ENCODE peak calls at places on chromosome 21, in five cellular contexts. I is trophoblast cell, Z is fibroblast of lung, W is fibroblast of villous mesenchyme, T is skeletal muscle cell. O is an unnamed sample.

GRCh38 chr21:46117586-46118304 is 19.8 kb downstream of the COL6A2 start:
- DNase-seq in Z (no peak), T (no peak), W (no peak), I (no peak), O (no peak)

GRCh38 chr21:30329203-30329868 is 8.2 kb downstream of the KRTAP27-1 start:
- DNase-seq in W (no peak), I (no peak), Z (no peak), T (no peak), O (no peak)

GRCh38 chr21:17003763-17004373 is 509.0 kb upstream of the CXADR start:
- DNase-seq in T (no peak), Z (peak; percentile 22), W (peak; percentile 5), I (no peak), O (no peak)

GRCh38 chr21:37645848-37646247 is 270.4 kb downstream of the KCNJ6 start:
- DNase-seq in Z (no peak), W (no peak), T (no peak), I (no peak), O (no peak)

GRCh38 chr21:36773111-36773510 is 74.2 kb downstream of the SIM2 start:
- DNase-seq in T (peak; percentile 81), W (peak; percentile 86), Z (peak; percentile 86), I (no peak), O (no peak)

GRCh38 chr21:16573581-16573980 is 843.8 kb downstream of the USP25 start:
- DNase-seq in W (no peak), T (peak; percentile 33), Z (peak; percentile 42), I (no peak), O (no peak)

GRCh38 chr21:20720623-20721022 is 277.6 kb upstream of the NCAM2 start:
- DNase-seq in T (peak; percentile 27), I (no peak), W (no peak), Z (peak; percentile 34), O (no peak)

GRCh38 chr21:33127154-33127893 is 57.4 kb downstream of the OLIG1 start:
- DNase-seq in W (peak; percentile 66), T (peak; percentile 24), I (peak; percentile 46), Z (peak; percentile 75), O (peak; percentile 31)

GRCh38 chr21:36104306-36105300 is 30.3 kb upstream of the CBR3 start:
- DNase-seq in T (no peak), Z (peak; percentile 53), W (peak; percentile 44), I (peak; percentile 60), O (peak; percentile 35)

GRCh38 chr21:36065497-36066036 is 4.3 kb upstream of the CBR1 start:
- DNase-seq in T (no peak), W (peak; percentile 33), Z (peak; percentile 66), I (peak; percentile 42), O (no peak)

GRCh38 chr21:33897739-33898138 is 17.9 kb downstream of the ATP5PO start:
- DNase-seq in I (no peak), W (no peak), T (no peak), Z (no peak), O (no peak)

GRCh38 chr21:37082375-37082774 is 9.3 kb downstream of the TTC3 start:
- DNase-seq in W (no peak), T (no peak), Z (no peak), I (no peak), O (no peak)

GRCh38 chr21:10273196-10273595 is 248.2 kb upstream of the TPTE start:
- DNase-seq in I (no peak), Z (peak; percentile 42), W (peak; percentile 10), T (no peak), O (no peak)

GRCh38 chr21:41926807-41927171 is 27.0 kb downstream of the C2CD2 start:
- DNase-seq in T (no peak), W (no peak), I (no peak), Z (no peak), O (no peak)
- H3K4me3 ChIP-seq in T (peak overlapping the region; percentile 25), W (peak overlapping the region; percentile 55), I (no peak overlapping the region), Z (peak overlapping the region; percentile 61), O (peak overlapping the region; percentile 45)

DNA sequence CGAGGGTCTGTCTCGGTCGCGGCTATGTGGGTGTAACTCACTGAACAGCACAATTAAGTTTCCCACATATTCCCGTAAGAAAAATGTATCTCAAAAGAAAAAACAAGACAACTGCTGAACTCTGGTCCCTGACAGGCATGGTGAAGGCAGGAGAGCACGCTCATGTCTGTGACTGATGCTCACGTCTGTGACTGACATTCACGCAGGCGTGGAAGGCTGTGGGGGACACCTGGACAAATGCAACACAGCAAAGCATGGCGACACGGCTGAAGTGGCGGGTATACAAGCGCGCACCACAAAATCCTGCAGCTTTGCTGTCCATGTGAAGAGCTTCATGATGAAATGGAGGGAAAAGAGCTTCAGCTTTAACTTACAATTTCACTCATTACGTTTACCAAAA is 6.0 kb downstream of the PTTG1IP start:
- DNase-seq in Z (no peak), I (no peak), T (no peak), W (no peak), O (no peak)
- H3K4me3 ChIP-seq in Z (no peak overlapping the region), I (no peak overlapping the region), T (no peak overlapping the region), W (no peak overlapping the region), O (no peak overlapping the region)

GRCh38 chr21:39082656-39083376 is 100.4 kb downstream of the PSMG1 start:
- DNase-seq in Z (no peak), I (peak; percentile 52), T (no peak), W (no peak), O (no peak)
- H3K4me3 ChIP-seq in Z (no peak overlapping the region), I (no peak overlapping the region), T (no peak overlapping the region), W (no peak overlapping the region), O (no peak overlapping the region)

GRCh38 chr21:34987673-34988072 is 61.4 kb downstream of the RUNX1 start:
- DNase-seq in Z (no peak), I (no peak), T (no peak), W (no peak), O (no peak)
- H3K4me3 ChIP-seq in Z (no peak overlapping the region), I (no peak overlapping the region), T (no peak overlapping the region), W (no peak overlapping the region), O (no peak overlapping the region)

DNA sequence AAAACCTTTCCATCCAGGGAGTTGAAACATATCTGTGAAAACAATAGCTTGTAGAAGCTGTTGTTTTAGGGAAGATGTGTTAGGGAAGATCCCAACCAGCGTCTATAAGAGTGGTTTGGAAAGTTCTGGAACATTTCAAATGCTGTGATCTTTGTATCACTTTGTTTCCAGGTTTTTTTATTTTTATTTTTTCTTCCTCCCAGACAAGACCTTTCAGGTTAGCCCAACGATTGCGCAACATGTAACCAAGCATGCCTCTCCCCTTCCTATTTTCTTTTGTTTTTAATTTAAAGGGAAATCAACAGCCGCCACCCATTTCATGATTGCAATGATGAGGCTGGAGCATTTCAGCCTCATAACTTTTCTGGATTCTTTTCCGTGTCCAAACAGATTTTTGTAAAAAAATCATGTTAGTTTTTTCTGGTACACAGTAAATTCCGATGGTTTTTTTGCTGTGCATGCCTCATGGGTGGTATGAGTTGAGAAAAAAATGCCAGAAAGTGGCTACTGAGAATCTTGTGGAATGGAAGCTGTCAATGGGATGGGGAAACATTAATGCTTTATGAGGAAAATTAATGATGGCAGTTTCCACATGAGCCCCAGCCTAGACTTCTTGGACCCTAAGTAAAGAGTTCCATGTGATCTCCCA is 109.3 kb downstream of the RUNX1 start:
- DNase-seq in T (no peak), Z (no peak), I (no peak), W (peak; percentile 18), O (no peak)
- H3K4me3 ChIP-seq in T (no peak overlapping the region), Z (no peak overlapping the region), I (no peak overlapping the region), W (no peak overlapping the region), O (no peak overlapping the region)

GRCh38 chr21:22416555-22416954 is 1418.3 kb downstream of the NCAM2 start:
- DNase-seq in I (no peak), W (no peak), Z (no peak), T (no peak), O (no peak)

GRCh38 chr21:22421416-22422190 is 1423.4 kb downstream of the NCAM2 start:
- DNase-seq in W (no peak), Z (no peak), T (no peak), I (no peak), O (peak; percentile 38)
- H3K4me3 ChIP-seq in W (no peak overlapping the region), Z (no peak overlapping the region), T (no peak overlapping the region), I (no peak overlapping the region), O (no peak overlapping the region)

GRCh38 chr21:44749759-44750674 is 38.6 kb upstream of the TSPEAR start:
- DNase-seq in I (no peak), Z (no peak), T (no peak), W (no peak), O (no peak)

GRCh38 chr21:44748621-44749020 is 37.2 kb upstream of the TSPEAR start:
- DNase-seq in I (no peak), Z (no peak), T (no peak), W (no peak), O (no peak)

GRCh38 chr21:44750675-44751025 is 39.3 kb upstream of the TSPEAR start:
- DNase-seq in T (no peak), W (no peak), I (no peak), Z (no peak), O (no peak)

GRCh38 chr21:44751186-44751798 is 39.9 kb upstream of the TSPEAR start:
- DNase-seq in T (no peak), Z (no peak), W (no peak), I (no peak), O (no peak)

DNA sequence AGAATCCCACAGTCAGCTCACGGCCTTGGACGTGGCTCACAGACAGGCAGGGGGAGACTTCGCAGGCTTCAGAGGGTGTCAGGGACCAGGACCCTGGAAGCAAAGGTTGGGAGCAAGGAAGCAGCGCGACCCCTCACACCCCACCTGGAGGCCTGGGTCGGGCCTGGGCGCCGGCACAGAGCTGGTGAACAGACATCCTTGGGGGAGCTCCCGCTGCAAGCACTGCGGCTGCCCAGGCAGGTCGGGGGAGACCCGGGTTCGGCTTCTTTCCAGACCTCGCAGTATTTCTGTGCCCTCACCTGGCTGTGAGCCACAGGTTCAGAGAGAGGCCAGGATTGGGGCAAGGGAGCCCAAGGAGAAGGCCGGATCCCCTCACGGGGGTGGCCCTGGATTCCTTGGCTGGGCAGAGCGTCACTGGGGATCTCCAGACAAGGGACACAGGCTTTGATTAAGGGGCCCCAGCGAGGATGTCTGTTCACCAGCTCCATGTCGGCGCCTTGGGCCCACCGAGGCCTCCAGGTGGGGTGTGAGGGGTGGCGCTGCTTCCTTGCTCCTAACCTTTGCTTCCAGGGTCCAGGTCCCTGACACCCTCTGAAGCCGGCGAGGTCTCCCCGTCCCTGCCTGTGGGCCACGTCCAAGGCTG is 37.9 kb upstream of the TSPEAR start:
- DNase-seq in Z (no peak), W (no peak), I (no peak), T (no peak), O (no peak)
- H3K4me3 ChIP-seq in Z (no peak overlapping the region), W (no peak overlapping the region), I (no peak overlapping the region), T (no peak overlapping the region), O (no peak overlapping the region)

GRCh38 chr21:45072963-45073300 is 1.4 kb upstream of the ADARB1 start:
- DNase-seq in Z (no peak), T (no peak), I (no peak), W (no peak), O (no peak)
- H3K4me3 ChIP-seq in Z (no peak overlapping the region), T (no peak overlapping the region), I (no peak overlapping the region), W (peak overlapping the region; percentile 75), O (no peak overlapping the region)

DNA sequence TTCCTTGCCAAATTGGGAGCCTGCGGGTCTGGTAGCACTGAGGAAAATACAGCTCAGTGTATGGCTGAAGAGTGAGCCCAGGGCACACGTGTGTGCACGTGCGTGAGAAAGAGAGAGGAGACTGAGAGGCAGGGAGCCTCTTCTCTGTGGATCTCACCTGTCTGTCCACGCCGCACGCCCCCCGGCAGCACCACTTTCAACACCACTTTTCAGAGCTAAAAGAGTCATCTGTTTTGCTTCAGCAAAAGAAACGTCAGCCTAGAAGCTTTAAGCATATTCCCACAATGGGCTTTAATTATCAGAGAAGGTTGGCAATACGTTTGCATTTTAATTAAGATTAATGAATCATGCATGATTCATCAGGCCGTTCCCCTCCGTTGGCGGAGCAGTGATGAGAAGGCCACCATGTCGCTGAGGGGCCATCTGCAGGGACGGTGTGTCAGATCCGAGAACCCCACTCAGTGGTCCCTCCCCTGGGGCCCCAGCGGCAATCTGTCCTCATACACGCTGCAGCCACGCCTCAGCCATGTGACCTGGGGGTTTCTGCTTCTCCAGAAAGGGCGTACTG is 56.8 kb downstream of the SIK1 start:
- DNase-seq in I (no peak), T (no peak), Z (peak; percentile 9), W (peak; percentile 55), O (no peak)
- H3K4me3 ChIP-seq in I (no peak overlapping the region), T (no peak overlapping the region), Z (no peak overlapping the region), W (no peak overlapping the region), O (no peak overlapping the region)